ENCODE peak calls at places on chromosomes 12 and 14, in seven cellular contexts. E is A549, I is Caco-2, N is fibroblast of pulmonary artery, G is spleen, T is neural progenitor cell, O is AG04449. C is an unnamed sample.

GRCh38 chr12:79023784-79024183 is 159.2 kb downstream of the SYT1 start:
- DNase-seq in E (no peak), T (no peak), N (peak; percentile 43), I (no peak), O (no peak), G (no peak), C (no peak)

GRCh38 chr12:46372131-46372851 is at the start of gene SLC38A2:
- DNase-seq in E (peak; percentile 94), T (peak; percentile 95), I (peak; percentile 96), G (peak; percentile 100), N (peak; percentile 94), O (no peak), C (no peak)

GRCh38 chr14:100898465-100898864 is 5.1 kb downstream of the RTL1 start:
- DNase-seq in N (no peak), O (no peak), E (no peak), G (peak; percentile 45), I (no peak), T (no peak), C (no peak)

GRCh38 chr12:67147447-67147846 is 121.7 kb upstream of the CAND1 start:
- DNase-seq in T (no peak), G (no peak), N (no peak), O (no peak), E (no peak), I (no peak), C (no peak)

GRCh38 chr14:82779301-82779700 is 1245.6 kb upstream of the SEL1L start:
- DNase-seq in T (no peak), E (no peak), G (no peak), I (no peak), O (no peak), N (no peak), C (no peak)

GRCh38 chr12:93333054-93333453 is 44.7 kb upstream of the NUDT4 start:
- DNase-seq in I (no peak), T (no peak), O (no peak), G (no peak), E (no peak), N (no peak), C (no peak)

GRCh38 chr14:89721991-89722390 is 232.5 kb downstream of the EFCAB11 start:
- DNase-seq in I (no peak), T (no peak), N (no peak), G (no peak), E (peak; percentile 4), O (no peak), C (no peak)

GRCh38 chr14:101916816-101917412 is 47.5 kb upstream of the DYNC1H1 start:
- DNase-seq in N (no peak), I (no peak), E (no peak), T (no peak), O (no peak), G (peak; percentile 51), C (no peak)

GRCh38 chr12:43795716-43796282 is 10.3 kb downstream of the TWF1 start:
- DNase-seq in G (no peak), N (no peak), I (peak; percentile 46), E (peak; percentile 58), O (no peak), T (no peak), C (no peak)

GRCh38 chr12:48901278-48901677 is 24.0 kb downstream of the FKBP11 start:
- DNase-seq in T (no peak), G (no peak), E (no peak), N (no peak), O (no peak), I (no peak), C (no peak)

GRCh38 chr12:6315704-6316597 is 5.5 kb downstream of the PLEKHG6 start:
- DNase-seq in G (no peak), E (no peak), O (no peak), T (no peak), I (no peak), N (no peak), C (no peak)

GRCh38 chr12:13197526-13198141 is 1.1 kb downstream of the EMP1 start:
- DNase-seq in N (peak; percentile 70), E (no peak), G (no peak), O (no peak), I (no peak), T (no peak), C (no peak)

GRCh38 chr12:51721281-51721940 is 127.1 kb downstream of the FIGNL2 start:
- DNase-seq in I (no peak), T (peak; percentile 65), O (no peak), N (peak; percentile 36), E (no peak), G (peak; percentile 81), C (no peak)

GRCh38 chr12:95548539-95549391 is 2.5 kb downstream of the USP44 start:
- DNase-seq in T (peak; percentile 91), E (peak; percentile 55), G (peak; percentile 89), N (no peak), O (no peak), I (no peak), C (no peak)

GRCh38 chr12:101777476-101777875 is 38.2 kb upstream of the SYCP3 start:
- DNase-seq in I (no peak), N (no peak), G (no peak), T (no peak), E (no peak), O (no peak), C (no peak)

GRCh38 chr12:88328056-88328455 is 185.9 kb downstream of the TMTC3 start:
- DNase-seq in I (no peak), O (no peak), T (no peak), N (no peak), G (no peak), E (no peak), C (peak; percentile 52)

GRCh38 chr12:27343255-27344000 is 10.8 kb downstream of the BMAL2 start:
- DNase-seq in O (peak; percentile 80), N (peak; percentile 89), E (peak; percentile 79), I (no peak), T (no peak), G (no peak), C (peak; percentile 94)

DNA sequence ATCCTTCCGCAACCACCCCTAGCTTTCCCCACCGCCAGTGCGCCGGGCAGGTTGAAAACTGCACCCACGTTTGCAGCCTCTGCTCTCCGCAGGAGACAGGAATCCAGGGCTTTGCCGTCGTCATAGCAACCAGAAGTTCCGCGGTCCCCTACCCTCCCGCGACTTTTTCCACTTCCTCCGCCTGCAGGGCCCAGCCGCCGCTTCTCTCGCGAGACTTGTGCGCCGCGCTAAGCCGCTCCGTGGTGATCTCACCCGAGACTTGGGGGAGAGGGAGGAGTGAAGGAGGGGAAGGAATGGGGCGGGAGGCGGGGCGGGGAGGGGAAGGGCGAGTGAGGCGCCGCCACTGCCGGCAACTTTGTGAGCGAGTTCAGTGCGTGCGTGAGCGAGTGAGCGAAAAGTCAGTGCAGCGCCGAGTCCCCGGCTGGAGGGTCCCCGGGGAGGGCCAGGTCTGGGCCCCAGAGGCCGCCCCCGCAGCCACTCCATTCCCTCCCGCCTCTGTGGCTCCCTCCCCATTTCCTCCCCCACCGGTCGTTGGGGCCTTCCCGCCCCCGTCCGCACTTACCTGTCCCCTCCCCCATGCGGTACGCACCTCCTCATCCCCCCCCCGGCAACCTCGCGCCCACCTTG is 413.0 kb downstream of the PCNX1 start:
- DNase-seq in E (peak; percentile 98), G (peak; percentile 100), N (peak; percentile 99), I (peak; percentile 99), T (peak; percentile 99), O (peak; percentile 91), C (peak; percentile 81)
- TF ChIP-seq CTCF in E (no peak), G (no peak), N (no peak), I (no peak), T (no peak), O (no peak), C (no peak)

GRCh38 chr14:104979758-104980591 is 1.8 kb upstream of the AHNAK2 start:
- DNase-seq in I (no peak), E (peak; percentile 67), G (peak; percentile 2), O (no peak), T (no peak), N (peak; percentile 34), C (no peak)
- TF ChIP-seq CTCF in I (no peak), E (no peak), G (no peak), O (no peak), T (no peak), N (no peak), C (no peak)

GRCh38 chr14:56247495-56248087 is 129.4 kb downstream of the PELI2 start:
- DNase-seq in I (no peak), T (no peak), O (no peak), N (peak; percentile 41), E (peak; percentile 19), G (no peak), C (no peak)
- TF ChIP-seq CTCF in I (peak; percentile 22), T (peak; percentile 40), O (peak; percentile 10), N (peak; percentile 46), E (peak; percentile 49), G (no peak), C (peak; percentile 58)

DNA sequence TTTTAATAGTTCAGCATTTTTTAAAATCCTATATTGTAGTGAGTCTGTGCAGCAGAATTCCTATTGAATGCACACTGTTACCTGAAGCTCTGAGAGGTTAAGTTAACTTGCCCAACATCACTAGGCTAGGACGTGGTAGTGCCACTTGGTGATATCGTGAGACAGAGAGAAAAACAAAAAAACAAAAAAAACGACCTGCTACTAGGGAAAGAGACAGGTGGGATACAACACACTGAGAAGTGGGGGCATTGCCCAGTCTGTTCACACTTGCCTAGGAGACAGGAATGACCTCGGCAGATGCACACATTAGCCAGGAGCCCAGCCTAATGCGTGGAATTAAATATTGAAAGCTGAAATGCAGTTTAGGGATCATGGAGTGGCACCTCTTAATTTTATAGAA is 129.7 kb upstream of the CCND2 start:
- DNase-seq in O (no peak), G (no peak), I (peak; percentile 21), E (peak; percentile 43), N (no peak), T (no peak), C (no peak)
- TF ChIP-seq CTCF in O (no peak), G (no peak), I (no peak), E (no peak), N (no peak), T (no peak), C (no peak)

GRCh38 chr14:96264850-96265249 is 8.8 kb downstream of the BDKRB1 start:
- DNase-seq in I (no peak), N (peak; percentile 63), O (no peak), E (peak; percentile 41), T (peak; percentile 25), G (no peak), C (no peak)
- TF ChIP-seq CTCF in I (peak; percentile 50), N (peak; percentile 65), O (peak; percentile 54), E (peak; percentile 37), T (peak; percentile 44), G (no peak), C (peak; percentile 50)

GRCh38 chr14:52011557-52011956 is 22.2 kb downstream of the RTRAF start:
- DNase-seq in E (no peak), I (no peak), T (no peak), O (no peak), G (no peak), N (no peak), C (no peak)

GRCh38 chr14:52015411-52016030 is 26.2 kb downstream of the RTRAF start:
- DNase-seq in O (no peak), G (no peak), I (no peak), E (peak; percentile 39), T (peak; percentile 60), N (no peak), C (no peak)

GRCh38 chr14:52012635-52013034 is 23.3 kb downstream of the RTRAF start:
- DNase-seq in O (no peak), I (no peak), E (no peak), N (peak; percentile 80), G (no peak), T (no peak), C (no peak)

GRCh38 chr14:52014601-52015267 is 25.4 kb downstream of the RTRAF start:
- DNase-seq in O (no peak), N (no peak), I (no peak), T (no peak), G (no peak), E (no peak), C (no peak)

GRCh38 chr14:52013984-52014600 is 24.7 kb downstream of the RTRAF start:
- DNase-seq in T (peak; percentile 33), G (no peak), O (no peak), I (peak; percentile 39), E (peak; percentile 20), N (no peak), C (no peak)
- TF ChIP-seq CTCF in T (peak; percentile 50), G (no peak), O (peak; percentile 5), I (peak; percentile 18), E (no peak), N (peak; percentile 20), C (peak; percentile 27)